ENCODE peak calls at places on chromosome 7, in seven cellular contexts. Q is neural crest cell, R is mucosa of descending colon, A is endothelial cell, D is OCI-LY7, Z is lower lobe of right lung, F is psoas muscle. B is an unnamed sample.

GRCh38 chr7:159032310-159032709 is 112.4 kb downstream of the VIPR2 start:
- DNase-seq in Q (no peak), R (no peak), A (peak; percentile 3), D (no peak), Z (no peak), F (no peak), B (no peak)

GRCh38 chr7:85529831-85530230 is 343.0 kb upstream of the SEMA3D start:
- DNase-seq in Q (no peak), R (no peak), A (no peak), D (no peak), Z (no peak), F (no peak), B (no peak)

GRCh38 chr7:27062946-27063345 is 32.9 kb downstream of the HOXA1 start:
- DNase-seq in Q (no peak), R (no peak), A (no peak), D (no peak), Z (no peak), F (no peak), B (no peak)

GRCh38 chr7:12889391-12889790 is 202.0 kb downstream of the ARL4A start:
- DNase-seq in Q (no peak), R (no peak), A (no peak), D (no peak), Z (no peak), F (no peak), B (no peak)

GRCh38 chr7:158759245-158759614 is 54.6 kb upstream of the NCAPG2 start:
- DNase-seq in Q (no peak), R (no peak), A (no peak), D (no peak), Z (no peak), F (no peak), B (no peak)

GRCh38 chr7:157568071-157568784 is 231.4 kb downstream of the DNAJB6 start:
- DNase-seq in Q (no peak), R (no peak), A (no peak), D (no peak), Z (no peak), F (no peak), B (no peak)

GRCh38 chr7:70189261-70189660 is 591.0 kb downstream of the AUTS2 start:
- DNase-seq in Q (no peak), R (no peak), A (no peak), D (no peak), Z (no peak), F (no peak), B (no peak)

GRCh38 chr7:115748123-115748738 is 282.3 kb downstream of the TFEC start:
- DNase-seq in Q (no peak), R (peak; percentile 42), A (peak; percentile 8), D (no peak), Z (no peak), F (no peak), B (no peak)

GRCh38 chr7:70321016-70321415 is 722.7 kb downstream of the AUTS2 start:
- DNase-seq in Q (no peak), R (no peak), A (no peak), D (no peak), Z (no peak), F (no peak), B (no peak)

GRCh38 chr7:152553671-152554317 is 118.0 kb upstream of the KMT2C start:
- DNase-seq in Q (no peak), R (no peak), A (no peak), D (no peak), Z (no peak), F (no peak), B (no peak)
- TF ChIP-seq CTCF in Q (no peak), R (no peak), A (no peak), D (no peak), Z (no peak), F (no peak), B (no peak)

GRCh38 chr7:137851361-137851945 is 4.7 kb upstream of the DGKI start:
- DNase-seq in Q (no peak), R (no peak), A (no peak), D (no peak), Z (no peak), F (no peak), B (no peak)
- TF ChIP-seq CTCF in Q (no peak), R (no peak), A (no peak), D (no peak), Z (no peak), F (no peak), B (no peak)

DNA sequence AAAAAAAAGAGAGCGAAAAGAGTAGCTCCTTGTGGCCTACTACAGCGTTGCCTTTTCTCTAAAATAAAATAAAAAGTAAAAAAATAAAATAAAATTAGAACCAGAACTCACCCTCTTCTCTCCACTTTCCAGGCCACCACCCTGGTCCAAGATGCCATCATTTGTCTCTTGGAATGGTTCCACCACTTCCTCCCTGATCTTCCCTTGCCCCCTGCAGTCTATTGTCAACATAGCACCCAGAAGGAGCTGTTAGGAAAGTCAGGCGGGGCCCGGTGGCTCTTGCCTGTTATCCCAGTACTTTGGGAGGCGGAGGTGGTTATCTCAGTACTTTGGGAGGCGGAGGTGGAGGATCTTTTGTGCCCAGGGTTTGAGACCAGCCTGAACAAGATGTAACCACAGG is 7.6 kb upstream of the GRID2IP start:
- DNase-seq in Q (no peak), R (peak; percentile 51), A (peak; percentile 45), D (peak; percentile 30), Z (no peak), F (no peak), B (no peak)
- TF ChIP-seq CTCF in Q (peak; percentile 51), R (no peak), A (peak; percentile 29), D (peak; percentile 35), Z (no peak), F (peak; percentile 17), B (peak; percentile 32)

DNA sequence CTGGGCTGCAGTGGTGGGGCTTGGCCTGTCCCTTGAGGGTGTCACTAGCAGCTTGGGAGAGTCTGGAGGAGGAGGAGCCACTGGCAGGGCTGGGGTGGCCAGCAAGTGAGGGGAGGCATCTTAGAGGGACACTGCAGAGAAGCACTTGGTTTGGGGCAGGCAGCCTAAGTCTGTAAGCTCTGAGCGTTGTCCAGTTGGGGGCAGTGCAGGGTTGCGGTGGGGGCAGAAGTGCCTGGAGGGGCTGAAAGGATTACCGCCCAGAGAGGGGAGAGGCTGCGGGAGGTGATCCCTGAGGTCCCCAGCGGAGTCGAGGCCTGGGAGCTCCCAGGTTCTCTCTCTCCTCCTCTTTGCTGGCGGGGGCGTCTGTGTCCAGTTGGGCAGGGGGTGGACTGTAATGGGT is 7.4 kb downstream of the ADCYAP1R1 start:
- DNase-seq in Q (peak; percentile 18), R (no peak), A (peak; percentile 65), D (no peak), Z (no peak), F (peak; percentile 66), B (no peak)
- TF ChIP-seq CTCF in Q (no peak), R (no peak), A (no peak), D (no peak), Z (no peak), F (no peak), B (no peak)

DNA sequence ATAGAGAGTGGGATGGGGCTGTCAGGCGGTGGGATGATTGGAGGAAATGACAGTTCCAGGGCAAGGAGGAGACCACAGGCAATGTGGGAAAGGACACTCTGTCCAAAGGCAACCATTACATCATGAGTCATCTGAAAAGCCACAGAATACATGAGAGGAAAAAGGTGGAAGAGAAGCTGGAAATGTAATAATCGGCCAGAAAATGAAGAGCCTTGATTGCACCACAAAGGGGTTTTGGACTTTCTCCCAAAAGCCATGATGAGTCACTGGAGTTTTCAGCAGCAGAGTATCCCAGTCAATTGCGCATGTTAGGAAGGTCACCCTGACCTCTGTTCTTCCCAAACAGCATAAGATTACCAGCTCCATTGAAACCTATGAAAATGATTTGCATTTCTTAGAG is 222.0 kb downstream of the LHFPL3 start:
- DNase-seq in Q (no peak), R (no peak), A (no peak), D (no peak), Z (no peak), F (no peak), B (no peak)
- TF ChIP-seq CTCF in Q (no peak), R (no peak), A (no peak), D (no peak), Z (no peak), F (no peak), B (no peak)

GRCh38 chr7:21300692-21301091 is 127.2 kb upstream of the SP4 start:
- DNase-seq in Q (no peak), R (no peak), A (no peak), D (peak; percentile 13), Z (no peak), F (no peak), B (no peak)
- TF ChIP-seq CTCF in Q (peak; percentile 47), R (no peak), A (no peak), D (peak; percentile 76), Z (no peak), F (no peak), B (no peak)

GRCh38 chr7:95718556-95719410 is 53.6 kb upstream of the DYNC1I1 start:
- DNase-seq in Q (no peak), R (no peak), A (no peak), D (no peak), Z (no peak), F (no peak), B (no peak)
- TF ChIP-seq CTCF in Q (peak; percentile 63), R (no peak), A (no peak), D (peak; percentile 61), Z (peak; percentile 22), F (peak; percentile 26), B (no peak)

GRCh38 chr7:127628445-127628844 is 10.5 kb upstream of the PAX4 start:
- DNase-seq in Q (no peak), R (no peak), A (peak; percentile 59), D (no peak), Z (no peak), F (no peak), B (no peak)
- TF ChIP-seq CTCF in Q (no peak), R (no peak), A (no peak), D (peak; percentile 51), Z (no peak), F (no peak), B (no peak)

B was measured in heart right ventricle.